ENCODE peak calls at places on chromosomes 12 and 14, in four cellular contexts. One of them, this sample, is unnamed. For H3K9me3, the result is how much of the 10 kb centered on the place peaks cover.

GRCh38 chr14:37168721-37169120 is 3.7 kb downstream of the SLC25A21 start:
- DNase-seq in breast epithelium: no peak
- DNase-seq in osteoblast: no peak
- DNase-seq in right cardiac atrium: no peak
- DNase-seq in this sample: no peak

GRCh38 chr12:100953677-100954076 is 159.1 kb downstream of the ANO4 start:
- DNase-seq in osteoblast: no peak
- DNase-seq in breast epithelium: no peak
- DNase-seq in right cardiac atrium: no peak
- DNase-seq in this sample: no peak

GRCh38 chr14:62162998-62163589 is 400.9 kb downstream of the SNAPC1 start:
- DNase-seq in right cardiac atrium: no peak
- DNase-seq in osteoblast: peak
- DNase-seq in breast epithelium: no peak
- DNase-seq in this sample: no peak

GRCh38 chr12:96132819-96133218 is 61.4 kb upstream of the ELK3 start:
- DNase-seq in breast epithelium: no peak
- DNase-seq in right cardiac atrium: peak
- DNase-seq in osteoblast: no peak
- DNase-seq in this sample: no peak

GRCh38 chr12:203462-204260 is 10.3 kb downstream of the SLC6A12 start:
- DNase-seq in right cardiac atrium: peak
- DNase-seq in osteoblast: peak
- DNase-seq in breast epithelium: no peak
- DNase-seq in this sample: no peak

GRCh38 chr12:117040496-117040895 is 58.7 kb downstream of the TESC start:
- DNase-seq in osteoblast: no peak
- DNase-seq in breast epithelium: no peak
- DNase-seq in right cardiac atrium: peak
- DNase-seq in this sample: no peak

GRCh38 chr12:55681142-55682077 is 26.3 kb downstream of the ITGA7 start:
- DNase-seq in right cardiac atrium: peak
- DNase-seq in osteoblast: peak
- DNase-seq in breast epithelium: no peak
- DNase-seq in this sample: no peak

GRCh38 chr12:111451649-111452129 is 46.0 kb downstream of the SH2B3 start:
- DNase-seq in right cardiac atrium: peak
- DNase-seq in breast epithelium: peak
- DNase-seq in osteoblast: peak
- DNase-seq in this sample: no peak

GRCh38 chr12:105100207-105100985 is 7.1 kb upstream of the WASHC4 start:
- DNase-seq in breast epithelium: no peak
- DNase-seq in osteoblast: peak
- DNase-seq in right cardiac atrium: no peak
- DNase-seq in this sample: no peak

GRCh38 chr12:6228535-6229223 is 28.5 kb downstream of the CD9 start:
- DNase-seq in breast epithelium: no peak
- DNase-seq in osteoblast: no peak
- DNase-seq in right cardiac atrium: peak
- DNase-seq in this sample: no peak

GRCh38 chr14:100785338-100785615 is 40.6 kb upstream of the MEG3 start:
- DNase-seq in breast epithelium: no peak
- DNase-seq in right cardiac atrium: no peak
- DNase-seq in osteoblast: no peak
- DNase-seq in this sample: no peak

GRCh38 chr14:104536942-104537612 is 42.5 kb upstream of the C14orf180 start:
- DNase-seq in osteoblast: no peak
- DNase-seq in right cardiac atrium: no peak
- DNase-seq in breast epithelium: peak
- DNase-seq in this sample: no peak

GRCh38 chr12:6899837-6900519 is 4.6 kb upstream of the LRRC23 start:
- DNase-seq in right cardiac atrium: peak
- DNase-seq in breast epithelium: no peak
- DNase-seq in osteoblast: no peak
- DNase-seq in this sample: no peak

GRCh38 chr12:56836800-56837663 is 73.9 kb downstream of the HSD17B6 start:
- DNase-seq in osteoblast: peak
- DNase-seq in right cardiac atrium: no peak
- DNase-seq in breast epithelium: no peak
- DNase-seq in this sample: no peak

DNA sequence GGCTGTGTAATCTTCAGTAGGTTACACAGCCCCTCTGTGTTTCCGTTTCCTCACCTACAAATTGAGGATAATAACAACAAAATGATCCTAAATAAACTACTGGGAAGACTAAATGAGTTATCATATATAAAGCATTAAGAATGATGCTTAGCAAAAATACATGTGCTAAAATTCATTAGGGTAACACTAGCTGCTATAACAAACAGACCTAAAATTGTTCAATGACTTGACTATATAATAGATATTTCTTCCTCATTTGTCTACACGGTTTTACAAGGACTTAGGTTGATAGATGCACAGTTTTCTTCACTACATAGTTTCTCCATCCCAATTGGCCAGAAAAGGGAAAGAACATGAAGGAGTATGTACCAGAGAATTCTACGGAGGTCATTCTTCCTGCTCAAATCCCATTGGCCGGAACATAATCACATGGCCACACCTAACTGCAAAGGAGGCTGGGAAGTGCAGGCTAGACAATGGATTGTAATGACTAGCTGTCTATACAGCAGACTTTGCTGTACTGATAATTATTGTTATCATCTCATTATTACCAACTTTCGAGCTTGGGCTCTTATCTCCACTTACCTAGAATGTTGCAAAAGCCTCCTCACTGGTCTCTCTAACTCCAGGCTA is 223.5 kb upstream of the NUDT4 start:
- DNase-seq in breast epithelium: no peak
- DNase-seq in osteoblast: no peak
- DNase-seq in right cardiac atrium: no peak
- DNase-seq in this sample: no peak
- H3K9me3 ChIP-seq in breast epithelium: under half
- H3K9me3 ChIP-seq in osteoblast: under half
- H3K9me3 ChIP-seq in right cardiac atrium: under half
- H3K9me3 ChIP-seq in this sample: under half

GRCh38 chr12:47438175-47438574 is 267.7 kb downstream of the RPAP3 start:
- DNase-seq in breast epithelium: no peak
- DNase-seq in osteoblast: no peak
- DNase-seq in right cardiac atrium: no peak
- DNase-seq in this sample: no peak
- H3K9me3 ChIP-seq in breast epithelium: under half
- H3K9me3 ChIP-seq in osteoblast: under half
- H3K9me3 ChIP-seq in right cardiac atrium: under half
- H3K9me3 ChIP-seq in this sample: under half

GRCh38 chr12:4745249-4745648 is 25.0 kb downstream of the GALNT8 start:
- DNase-seq in right cardiac atrium: peak
- DNase-seq in osteoblast: no peak
- DNase-seq in breast epithelium: no peak
- DNase-seq in this sample: no peak

GRCh38 chr12:4738541-4738940 is 18.3 kb downstream of the GALNT8 start:
- DNase-seq in breast epithelium: no peak
- DNase-seq in right cardiac atrium: no peak
- DNase-seq in osteoblast: no peak
- DNase-seq in this sample: no peak

GRCh38 chr12:4742421-4742970 is 22.3 kb downstream of the GALNT8 start:
- DNase-seq in right cardiac atrium: no peak
- DNase-seq in osteoblast: no peak
- DNase-seq in breast epithelium: no peak
- DNase-seq in this sample: no peak

GRCh38 chr12:4744709-4745108 is 24.5 kb downstream of the GALNT8 start:
- DNase-seq in right cardiac atrium: no peak
- DNase-seq in breast epithelium: no peak
- DNase-seq in osteoblast: no peak
- DNase-seq in this sample: no peak

GRCh38 chr12:4743046-4743445 is 22.8 kb downstream of the GALNT8 start:
- DNase-seq in osteoblast: no peak
- DNase-seq in right cardiac atrium: no peak
- DNase-seq in breast epithelium: no peak
- DNase-seq in this sample: no peak
- H3K9me3 ChIP-seq in osteoblast: under half
- H3K9me3 ChIP-seq in right cardiac atrium: under half
- H3K9me3 ChIP-seq in breast epithelium: under half
- H3K9me3 ChIP-seq in this sample: under half

DNA sequence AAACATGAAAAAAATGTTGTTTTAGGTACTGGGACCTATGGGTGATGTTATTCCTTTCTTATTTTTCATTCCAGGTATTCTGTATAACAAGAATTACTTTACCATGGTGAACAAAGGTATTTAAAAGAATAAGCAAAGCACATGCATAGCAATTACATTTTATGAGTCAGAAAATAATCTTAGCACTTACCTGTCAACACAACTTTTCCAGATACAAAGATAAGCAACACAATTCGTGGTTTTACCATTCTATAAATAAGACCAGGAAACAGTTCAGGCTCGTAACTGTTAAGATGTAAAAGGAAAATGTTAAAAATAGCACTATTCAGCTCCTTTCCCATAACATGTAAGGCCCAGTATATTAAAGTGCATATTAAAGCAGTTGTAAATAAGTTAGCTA is 12.3 kb upstream of the ATG14 start:
- DNase-seq in osteoblast: no peak
- DNase-seq in right cardiac atrium: no peak
- DNase-seq in breast epithelium: no peak
- DNase-seq in this sample: no peak
- H3K9me3 ChIP-seq in osteoblast: under half
- H3K9me3 ChIP-seq in right cardiac atrium: under half
- H3K9me3 ChIP-seq in breast epithelium: under half
- H3K9me3 ChIP-seq in this sample: under half

DNA sequence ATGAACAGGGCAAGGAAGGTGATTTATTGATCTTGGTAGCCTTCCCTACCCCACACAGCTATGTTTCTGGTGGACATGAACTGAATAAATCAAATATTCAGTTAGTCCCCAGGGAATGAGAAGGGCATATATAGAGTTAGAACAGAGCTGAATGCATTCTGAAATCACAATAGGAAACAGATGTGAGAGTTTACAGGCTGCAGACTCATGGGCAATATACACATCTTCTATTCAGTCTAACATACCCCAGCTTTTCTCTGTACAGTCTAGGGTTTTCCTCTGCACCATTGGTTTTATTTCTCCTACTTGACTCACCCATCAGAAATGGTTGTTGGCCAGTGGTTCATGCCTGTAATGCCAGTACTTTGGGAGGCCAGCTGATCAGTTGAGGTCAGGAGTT is 7.3 kb upstream of the STX2 start:
- DNase-seq in right cardiac atrium: no peak
- DNase-seq in breast epithelium: no peak
- DNase-seq in osteoblast: no peak
- DNase-seq in this sample: no peak
- H3K9me3 ChIP-seq in right cardiac atrium: under half
- H3K9me3 ChIP-seq in breast epithelium: under half
- H3K9me3 ChIP-seq in osteoblast: under half
- H3K9me3 ChIP-seq in this sample: under half